ENCODE peak calls at places on chromosomes 11 and 22, in seven cellular contexts. E is sigmoid colon, X is thoracic aorta, M is right cardiac atrium, I is kidney, Q is coronary artery, N is neuronal stem cell. Z is an unnamed sample.
A peak's percentile ranks its signal among the peaks of the same experiment; 100 is the strongest.

GRCh38 chr11:64034411-64034811 is 1.3 kb upstream of the FLRT1 start:
- DNase-seq in E (no peak), X (no peak), M (no peak), I (no peak), Q (no peak), N (no peak), Z (no peak)

GRCh38 chr11:70541699-70542098 is 143.4 kb downstream of the CTTN start:
- DNase-seq in E (no peak), X (no peak), M (no peak), I (peak; percentile 28), Q (no peak), N (no peak), Z (no peak)

GRCh38 chr11:64113462-64113780 is 52.5 kb downstream of the MACROD1 start:
- DNase-seq in E (no peak), X (no peak), M (peak; percentile 3), I (no peak), Q (no peak), N (no peak), Z (no peak)

GRCh38 chr11:96275807-96276594 is 67.0 kb downstream of the MAML2 start:
- DNase-seq in E (no peak), X (no peak), M (no peak), I (no peak), Q (no peak), N (no peak), Z (no peak)

GRCh38 chr11:1450958-1451710 is 35.4 kb downstream of the MOB2 start:
- DNase-seq in E (no peak), X (no peak), M (no peak), I (no peak), Q (no peak), N (no peak), Z (no peak)

GRCh38 chr11:12188548-12189317 is 78.3 kb downstream of the MICAL2 start:
- DNase-seq in E (no peak), X (no peak), M (no peak), I (no peak), Q (peak; percentile 31), N (no peak), Z (no peak)

GRCh38 chr11:128502736-128503135 is 84.6 kb downstream of the ETS1 start:
- DNase-seq in E (no peak), X (no peak), M (no peak), I (no peak), Q (no peak), N (no peak), Z (no peak)

GRCh38 chr11:61340985-61341384 is 8.0 kb downstream of the TKFC start:
- DNase-seq in E (peak; percentile 21), X (no peak), M (no peak), I (no peak), Q (no peak), N (no peak), Z (no peak)

GRCh38 chr11:131534031-131534430 is 163.6 kb downstream of the NTM start:
- DNase-seq in E (no peak), X (no peak), M (no peak), I (no peak), Q (no peak), N (no peak), Z (no peak)

GRCh38 chr11:15783619-15784018 is 572.7 kb downstream of the SOX6 start:
- DNase-seq in E (no peak), X (no peak), M (no peak), I (no peak), Q (no peak), N (no peak), Z (no peak)

GRCh38 chr11:100442017-100442416 is 245.1 kb upstream of the ARHGAP42 start:
- DNase-seq in E (no peak), X (no peak), M (no peak), I (no peak), Q (no peak), N (no peak), Z (no peak)

GRCh38 chr11:130522284-130522961 is 74.0 kb downstream of the ADAMTS15 start:
- DNase-seq in E (peak; percentile 98), X (peak; percentile 85), M (peak; percentile 96), I (peak; percentile 96), Q (peak; percentile 96), N (peak; percentile 46), Z (peak; percentile 82)

GRCh38 chr22:46583571-46583970 is 36.6 kb upstream of the GRAMD4 start:
- DNase-seq in E (peak; percentile 46), X (no peak), M (peak; percentile 12), I (peak; percentile 46), Q (no peak), N (no peak), Z (peak; percentile 37)

GRCh38 chr11:120121914-120122473 is 15.9 kb downstream of the TRIM29 start:
- DNase-seq in E (no peak), X (no peak), M (no peak), I (peak; percentile 91), Q (no peak), N (no peak), Z (peak; percentile 76)
- H3K4me3 ChIP-seq in E (no peak overlapping the region), X (no peak overlapping the region), M (no peak overlapping the region), I (no peak overlapping the region), Q (no peak overlapping the region), N (no peak overlapping the region), Z (no peak overlapping the region)

GRCh38 chr22:31085928-31086327 is 4.8 kb downstream of the SMTN start:
- DNase-seq in E (no peak), X (no peak), M (no peak), I (no peak), Q (peak; percentile 74), N (no peak), Z (no peak)
- H3K27ac ChIP-seq in E (peak overlapping the region; percentile 96), X (peak overlapping the region; percentile 88), M (peak overlapping the region; percentile 23), I (peak overlapping the region; percentile 94), Q (peak overlapping the region; percentile 98), N (no peak overlapping the region), Z (peak overlapping the region; percentile 98)

DNA sequence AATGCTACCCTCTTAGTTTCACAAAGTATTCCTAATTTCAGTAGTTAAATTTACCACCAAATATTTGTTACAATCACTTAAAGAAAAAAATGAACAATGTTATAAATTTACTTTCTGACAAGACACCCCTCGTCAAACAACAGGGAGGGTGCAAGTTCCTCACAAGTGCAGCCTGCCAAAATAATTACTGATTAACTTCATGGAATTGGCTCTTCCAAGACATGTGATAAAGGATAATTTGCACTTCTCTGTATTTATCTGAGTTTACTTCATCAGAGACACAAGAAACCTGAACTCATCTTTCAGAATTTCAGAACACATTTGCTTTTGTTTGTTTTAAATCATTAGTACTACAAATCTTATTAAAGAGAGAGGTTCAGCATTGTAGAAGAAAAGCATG is 66.5 kb downstream of the LARGE2 start:
- DNase-seq in E (no peak), X (no peak), M (no peak), I (no peak), Q (no peak), N (no peak), Z (no peak)
- H3K4me3 ChIP-seq in E (no peak overlapping the region), X (no peak overlapping the region), M (no peak overlapping the region), I (no peak overlapping the region), Q (no peak overlapping the region), N (no peak overlapping the region), Z (no peak overlapping the region)

DNA sequence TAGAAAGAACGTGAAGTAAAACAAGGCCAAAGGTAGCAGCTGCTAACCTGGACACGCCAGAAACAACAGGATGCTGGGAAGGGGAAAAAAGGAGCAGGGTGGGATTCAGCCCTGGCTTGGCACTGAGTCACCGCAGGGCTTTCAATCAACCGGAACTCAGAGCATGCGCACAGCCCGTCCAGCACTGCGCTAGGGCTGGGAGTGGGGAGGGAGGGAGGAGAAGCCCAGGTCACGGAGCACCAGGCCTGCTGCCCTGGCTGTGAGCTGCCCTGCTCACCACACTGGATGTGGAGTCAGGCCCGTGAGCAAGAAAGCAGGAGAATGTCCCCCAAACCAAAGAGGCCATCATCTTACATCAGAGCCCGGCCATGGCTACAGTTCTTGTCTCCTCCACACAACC is 51.5 kb downstream of the APOL1 start:
- DNase-seq in E (no peak), X (no peak), M (peak; percentile 68), I (peak; percentile 77), Q (no peak), N (no peak), Z (no peak)
- H3K27ac ChIP-seq in E (peak overlapping the region; percentile 77), X (peak overlapping the region; percentile 9), M (no peak overlapping the region), I (no peak overlapping the region), Q (peak overlapping the region; percentile 64), N (no peak overlapping the region), Z (no peak overlapping the region)

GRCh38 chr22:35072939-35073338 is 7.0 kb downstream of the ISX start:
- DNase-seq in E (peak; percentile 73), X (no peak), M (no peak), I (no peak), Q (no peak), N (no peak), Z (no peak)

GRCh38 chr22:35076648-35077047 is 10.7 kb downstream of the ISX start:
- DNase-seq in E (no peak), X (no peak), M (no peak), I (no peak), Q (no peak), N (no peak), Z (no peak)

GRCh38 chr22:35074583-35074982 is 8.6 kb downstream of the ISX start:
- DNase-seq in E (no peak), X (no peak), M (no peak), I (no peak), Q (no peak), N (no peak), Z (no peak)

GRCh38 chr22:35070451-35071093 is 4.6 kb downstream of the ISX start:
- DNase-seq in E (no peak), X (no peak), M (no peak), I (no peak), Q (no peak), N (no peak), Z (no peak)

DNA sequence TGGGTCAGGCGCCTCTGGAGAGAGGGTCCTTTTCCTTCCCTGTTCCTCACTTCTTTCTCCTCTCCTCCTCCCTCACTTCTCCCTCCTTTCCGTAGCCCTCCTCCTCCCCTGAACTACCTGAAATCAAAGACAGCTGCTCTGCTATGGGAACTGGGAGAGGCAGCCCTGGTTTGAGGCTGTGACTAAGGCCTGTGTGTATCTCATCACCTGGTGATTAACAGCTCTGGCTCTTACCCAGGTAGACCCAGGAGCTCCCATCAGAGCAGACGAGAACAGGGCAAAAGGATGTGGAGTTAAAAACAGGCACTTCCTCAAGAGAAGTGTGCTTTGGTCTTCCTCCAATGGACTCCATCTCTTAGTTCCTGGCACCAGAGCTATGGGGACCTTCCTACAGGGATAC is 5.8 kb downstream of the ISX start:
- DNase-seq in E (no peak), X (no peak), M (no peak), I (no peak), Q (no peak), N (no peak), Z (no peak)
- H3K4me3 ChIP-seq in E (no peak overlapping the region), X (no peak overlapping the region), M (no peak overlapping the region), I (no peak overlapping the region), Q (no peak overlapping the region), N (no peak overlapping the region), Z (no peak overlapping the region)

DNA sequence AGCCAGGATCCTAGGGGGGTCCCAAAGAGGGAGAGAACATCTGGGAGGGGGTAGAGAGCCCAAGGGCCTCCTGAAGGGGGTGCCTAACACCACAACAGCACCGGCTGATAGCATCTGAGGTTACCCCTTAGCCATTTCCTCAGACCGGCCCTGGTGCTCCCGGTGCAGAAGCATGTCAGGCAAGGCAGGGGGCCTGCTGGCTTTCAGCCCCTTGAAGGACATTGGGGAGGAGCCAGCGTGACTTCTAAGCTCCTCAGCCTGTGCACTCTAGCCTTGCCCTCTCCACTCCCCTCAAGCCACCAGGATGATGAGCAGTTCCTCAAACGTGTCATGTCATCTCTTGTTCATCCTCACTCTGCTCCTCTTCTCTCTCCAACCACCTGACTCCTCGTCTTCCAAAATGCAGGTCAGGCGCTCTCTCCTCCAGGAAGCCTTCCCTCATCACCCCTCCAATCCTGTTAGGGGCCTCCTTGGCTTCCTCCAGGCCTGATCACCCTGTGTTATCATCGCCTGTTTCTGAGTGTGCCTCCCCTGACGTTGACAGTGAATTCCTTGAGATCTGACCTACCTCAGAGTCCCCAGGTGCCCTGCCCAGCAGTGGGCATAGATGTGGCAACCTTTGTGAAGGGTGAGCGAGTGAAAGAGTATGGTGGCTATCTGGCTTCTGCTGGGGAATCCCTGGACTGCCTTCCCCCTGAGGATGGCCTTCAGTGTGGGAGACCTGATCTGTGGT is 6.1 kb downstream of the P2RY2 start:
- DNase-seq in E (peak; percentile 53), X (no peak), M (no peak), I (peak; percentile 63), Q (no peak), N (no peak), Z (peak; percentile 27)
- H3K27ac ChIP-seq in E (no peak overlapping the region), X (no peak overlapping the region), M (no peak overlapping the region), I (no peak overlapping the region), Q (no peak overlapping the region), N (no peak overlapping the region), Z (no peak overlapping the region)

Z was measured in lower lobe of right lung.